ENCODE peak calls at places on chromosomes 3 and 15, in four cellular contexts. One of them, this sample, is unnamed.

GRCh38 chr15:73704869-73705645 is 20.9 kb downstream of the CD276 start:
- DNase-seq in HepG2: peak; percentile 47
- DNase-seq in K562: peak; percentile 81
- DNase-seq in WTC11: peak; percentile 84
- DNase-seq in this sample: peak; percentile 86

GRCh38 chr15:66483131-66483566 is 14.4 kb downstream of the SNAPC5 start:
- DNase-seq in HepG2: no peak
- DNase-seq in K562: no peak
- DNase-seq in WTC11: no peak
- DNase-seq in this sample: no peak

GRCh38 chr15:83769411-83769960 is 115.6 kb downstream of the ADAMTSL3 start:
- DNase-seq in HepG2: no peak
- DNase-seq in K562: no peak
- DNase-seq in WTC11: no peak
- DNase-seq in this sample: no peak

GRCh38 chr15:50128266-50128665 is 9.2 kb upstream of the ATP8B4 start:
- DNase-seq in HepG2: no peak
- DNase-seq in K562: no peak
- DNase-seq in WTC11: peak; percentile 14
- DNase-seq in this sample: peak; percentile 7

GRCh38 chr3:27669505-27670085 is 52.5 kb downstream of the EOMES start:
- DNase-seq in HepG2: no peak
- DNase-seq in K562: no peak
- DNase-seq in WTC11: no peak
- DNase-seq in this sample: no peak

GRCh38 chr3:32334675-32335074 is 57.0 kb upstream of the CMTM7 start:
- DNase-seq in HepG2: no peak
- DNase-seq in K562: peak; percentile 20
- DNase-seq in WTC11: peak; percentile 54
- DNase-seq in this sample: no peak

GRCh38 chr3:183427206-183428139 is 946 bp downstream of the MCF2L2 start:
- DNase-seq in HepG2: no peak
- DNase-seq in K562: no peak
- DNase-seq in WTC11: no peak
- DNase-seq in this sample: peak; percentile 76

GRCh38 chr3:65561617-65562016 is 477.1 kb downstream of the MAGI1 start:
- DNase-seq in HepG2: no peak
- DNase-seq in K562: no peak
- DNase-seq in WTC11: no peak
- DNase-seq in this sample: no peak

GRCh38 chr3:52313774-52314188 is 2.3 kb upstream of the DNAH1 start:
- DNase-seq in HepG2: no peak
- DNase-seq in K562: no peak
- DNase-seq in WTC11: no peak
- DNase-seq in this sample: no peak

GRCh38 chr15:40320931-40321371 is 2.5 kb upstream of the INAFM2 start:
- DNase-seq in HepG2: peak; percentile 66
- DNase-seq in K562: peak; percentile 68
- DNase-seq in WTC11: peak; percentile 50
- DNase-seq in this sample: peak; percentile 78

GRCh38 chr3:150495563-150496168 is 50.6 kb downstream of the SERP1 start:
- DNase-seq in HepG2: peak; percentile 32
- DNase-seq in K562: peak; percentile 53
- DNase-seq in WTC11: no peak
- DNase-seq in this sample: peak; percentile 50

GRCh38 chr3:32973982-32974381 is 22.5 kb downstream of the CCR4 start:
- DNase-seq in HepG2: no peak
- DNase-seq in K562: no peak
- DNase-seq in WTC11: no peak
- DNase-seq in this sample: no peak

GRCh38 chr3:58068126-58068809 is 60.0 kb downstream of the FLNB start:
- DNase-seq in HepG2: peak; percentile 57
- DNase-seq in K562: peak; percentile 23
- DNase-seq in WTC11: no peak
- DNase-seq in this sample: no peak

GRCh38 chr3:66588340-66588847 is 87.6 kb upstream of the LRIG1 start:
- DNase-seq in HepG2: peak; percentile 3
- DNase-seq in K562: no peak
- DNase-seq in WTC11: no peak
- DNase-seq in this sample: no peak

DNA sequence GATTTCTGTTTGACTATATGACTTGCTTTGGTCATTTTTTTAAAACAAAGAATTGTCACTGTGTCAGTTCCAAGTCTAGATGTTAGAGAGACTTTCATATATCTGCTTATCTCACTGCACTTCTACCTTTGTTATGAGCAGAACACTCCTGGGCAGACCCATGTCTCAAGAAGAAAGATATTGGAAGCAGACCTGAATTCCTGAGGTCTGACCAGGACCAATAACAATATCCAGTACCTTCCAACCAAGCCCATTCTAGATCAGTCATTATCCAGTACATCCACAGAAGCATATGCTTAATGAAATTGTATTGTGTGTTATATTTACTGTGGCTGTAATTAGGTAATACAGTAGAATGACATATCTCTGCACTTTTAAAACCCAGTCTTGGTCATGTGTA is 811.3 kb upstream of the GBE1 start:
- DNase-seq in HepG2: no peak
- DNase-seq in K562: no peak
- DNase-seq in WTC11: no peak
- DNase-seq in this sample: no peak
- TF ChIP-seq FOXJ3 in HepG2: no peak
- TF ChIP-seq FOXJ3 in K562: no peak
- TF ChIP-seq FOXJ3 in WTC11: no peak
- TF ChIP-seq FOXJ3 in this sample: no peak

GRCh38 chr3:24523988-24524727 is 29.5 kb upstream of the THRB start:
- DNase-seq in HepG2: no peak
- DNase-seq in K562: no peak
- DNase-seq in WTC11: no peak
- DNase-seq in this sample: no peak
- TF ChIP-seq FOXJ3 in HepG2: no peak
- TF ChIP-seq FOXJ3 in K562: no peak
- TF ChIP-seq FOXJ3 in WTC11: no peak
- TF ChIP-seq FOXJ3 in this sample: no peak

DNA sequence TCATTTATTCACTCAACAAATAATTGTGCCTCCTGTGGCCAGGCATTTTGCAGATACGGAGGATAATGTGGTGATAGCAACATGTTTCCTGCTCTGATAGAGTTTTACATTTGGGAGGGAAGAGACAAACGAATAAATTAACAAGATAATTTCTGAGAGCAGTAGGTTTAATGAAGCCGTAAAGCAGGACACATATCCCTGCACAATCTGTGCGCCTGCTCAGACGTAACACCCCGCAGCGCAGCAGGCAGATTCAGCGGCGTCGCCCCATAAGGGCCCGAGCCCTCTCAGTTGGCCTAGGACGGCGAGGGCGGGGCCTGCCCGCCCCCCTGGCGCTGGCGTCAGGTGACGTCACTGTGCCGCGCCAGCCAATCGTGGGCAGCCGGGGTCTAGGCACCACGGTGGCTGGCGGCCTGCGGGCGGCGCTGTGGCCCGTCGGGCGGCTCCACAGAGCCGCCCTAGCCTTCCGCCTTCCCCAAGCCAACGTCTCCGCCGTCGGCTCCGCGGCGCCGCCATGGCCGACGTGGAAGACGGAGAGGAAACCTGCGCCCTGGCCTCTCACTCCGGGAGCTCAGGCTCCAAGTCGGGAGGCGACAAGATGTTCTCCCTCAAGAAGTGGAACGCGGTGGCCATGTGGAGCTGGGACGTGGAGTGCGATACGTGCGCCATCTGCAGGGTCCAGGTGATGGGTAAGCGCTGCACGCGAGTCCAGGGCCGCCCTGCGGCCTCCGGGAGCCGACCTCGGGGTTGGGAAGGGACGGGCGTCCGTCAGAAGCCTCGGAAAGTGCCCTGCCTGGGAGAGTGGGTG is at the start of gene RNF7:
- DNase-seq in HepG2: peak; percentile 87
- DNase-seq in K562: peak; percentile 98
- DNase-seq in WTC11: peak; percentile 95
- DNase-seq in this sample: peak; percentile 98
- TF ChIP-seq FOXJ3 in HepG2: no peak
- TF ChIP-seq FOXJ3 in K562: no peak
- TF ChIP-seq FOXJ3 in WTC11: no peak
- TF ChIP-seq FOXJ3 in this sample: no peak

GRCh38 chr15:98085003-98085639 is 124.6 kb downstream of the ARRDC4 start:
- DNase-seq in HepG2: peak; percentile 43
- DNase-seq in K562: no peak
- DNase-seq in WTC11: no peak
- DNase-seq in this sample: peak; percentile 44
- TF ChIP-seq FOXJ3 in HepG2: no peak
- TF ChIP-seq FOXJ3 in K562: no peak
- TF ChIP-seq FOXJ3 in WTC11: no peak
- TF ChIP-seq FOXJ3 in this sample: no peak

GRCh38 chr3:4864503-4864902 is 114.7 kb upstream of the BHLHE40 start:
- DNase-seq in HepG2: no peak
- DNase-seq in K562: no peak
- DNase-seq in WTC11: no peak
- DNase-seq in this sample: no peak
- TF ChIP-seq FOXJ3 in HepG2: no peak
- TF ChIP-seq FOXJ3 in K562: no peak
- TF ChIP-seq FOXJ3 in WTC11: no peak
- TF ChIP-seq FOXJ3 in this sample: no peak

This sample was measured in SK-N-SH.